ENCODE peak calls at places on chromosomes 16 and 17, in five cellular contexts. Z is H9, F is neuronal stem cell, H is trophoblast cell, L is H1. K is an unnamed sample.

GRCh38 chr17:82892869-82893565 is 53.2 kb upstream of the ZNF750 start:
- DNase-seq in H (no peak), F (no peak), L (no peak), Z (no peak), K (no peak)

GRCh38 chr17:39867084-39867890 is 715 bp upstream of the ZPBP2 start:
- DNase-seq in Z (no peak), H (no peak), F (no peak), L (no peak), K (no peak)

GRCh38 chr16:90018297-90019200 is 707 bp downstream of the DBNDD1 start:
- DNase-seq in H (peak), L (no peak), F (no peak), Z (peak), K (no peak)

GRCh38 chr16:4419402-4419801 is 3.0 kb upstream of the CORO7 start:
- DNase-seq in Z (no peak), H (no peak), L (no peak), F (no peak), K (no peak)

GRCh38 chr16:58026139-58026704 is 668 bp downstream of the MMP15 start:
- DNase-seq in H (peak), L (no peak), F (peak), Z (no peak), K (peak)

GRCh38 chr16:77211880-77212735 is 12.9 kb downstream of the SYCE1L start:
- DNase-seq in Z (peak), H (peak), L (peak), F (peak), K (peak)

GRCh38 chr17:56987283-56987834 is 9.4 kb downstream of the SCPEP1 start:
- DNase-seq in L (no peak), H (no peak), F (no peak), Z (no peak), K (no peak)

GRCh38 chr16:77172964-77173363 is 18.0 kb upstream of the MON1B start:
- DNase-seq in Z (no peak), F (no peak), H (no peak), L (no peak), K (no peak)

GRCh38 chr17:82012482-82013295 is 10.0 kb downstream of the CENPX start:
- DNase-seq in Z (no peak), L (no peak), H (peak), F (no peak), K (peak)

GRCh38 chr17:79859676-79860615 is 20.7 kb upstream of the CBX4 start:
- DNase-seq in L (no peak), H (no peak), F (no peak), Z (no peak), K (no peak)

DNA sequence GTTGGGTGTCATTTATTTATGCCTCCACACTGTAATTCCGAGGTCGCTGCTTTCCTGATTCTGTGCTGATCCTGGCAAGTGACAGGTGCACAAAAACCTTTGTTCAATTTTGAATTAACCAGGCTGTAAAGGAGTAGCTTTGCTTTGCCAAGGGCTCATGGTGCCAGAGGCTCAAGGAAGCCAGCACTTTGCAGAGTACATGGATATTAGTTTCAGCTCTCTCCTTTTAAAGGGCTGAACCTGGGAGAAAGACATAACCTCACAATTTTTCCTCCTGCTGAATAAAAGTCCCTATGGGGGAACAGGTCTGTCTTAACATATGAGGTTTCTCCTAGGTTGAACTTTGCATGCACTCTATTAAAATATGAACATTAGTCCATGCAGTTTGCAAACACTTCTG is 227.6 kb upstream of the WSB1 start:
- DNase-seq in L (no peak), Z (no peak), H (no peak), F (no peak), K (no peak)
- H2BK12ac ChIP-seq in L (no peak), Z (no peak), H (no peak), F (no peak), K (no peak)

GRCh38 chr17:8868092-8868491 is 618 bp upstream of the PIK3R6 start:
- DNase-seq in F (no peak), Z (no peak), L (no peak), H (no peak), K (no peak)
- H2AFZ ChIP-seq in F (no peak), Z (no peak), L (no peak), H (no peak), K (no peak)

GRCh38 chr16:85667261-85667660 is 21.5 kb downstream of the GINS2 start:
- DNase-seq in L (no peak), H (no peak), F (no peak), Z (no peak), K (no peak)
- H2BK12ac ChIP-seq in L (no peak), H (no peak), F (no peak), Z (no peak), K (no peak)

GRCh38 chr16:19380316-19380715 is 37.4 kb upstream of the TMC5 start:
- DNase-seq in H (no peak), F (no peak), L (no peak), Z (no peak), K (no peak)
- H2AFZ ChIP-seq in H (no peak), F (no peak), L (peak), Z (no peak), K (no peak)

GRCh38 chr17:207775-208174 is 26.3 kb upstream of the DOC2B start:
- DNase-seq in F (no peak), H (no peak), Z (no peak), L (no peak), K (no peak)

GRCh38 chr17:208429-208828 is 27.0 kb upstream of the DOC2B start:
- DNase-seq in Z (no peak), H (no peak), L (no peak), F (no peak), K (no peak)

GRCh38 chr17:205176-205538 is 23.7 kb upstream of the DOC2B start:
- DNase-seq in F (no peak), Z (no peak), H (no peak), L (no peak), K (no peak)

GRCh38 chr17:205817-206216 is 24.4 kb upstream of the DOC2B start:
- DNase-seq in F (no peak), L (no peak), H (no peak), Z (no peak), K (no peak)

DNA sequence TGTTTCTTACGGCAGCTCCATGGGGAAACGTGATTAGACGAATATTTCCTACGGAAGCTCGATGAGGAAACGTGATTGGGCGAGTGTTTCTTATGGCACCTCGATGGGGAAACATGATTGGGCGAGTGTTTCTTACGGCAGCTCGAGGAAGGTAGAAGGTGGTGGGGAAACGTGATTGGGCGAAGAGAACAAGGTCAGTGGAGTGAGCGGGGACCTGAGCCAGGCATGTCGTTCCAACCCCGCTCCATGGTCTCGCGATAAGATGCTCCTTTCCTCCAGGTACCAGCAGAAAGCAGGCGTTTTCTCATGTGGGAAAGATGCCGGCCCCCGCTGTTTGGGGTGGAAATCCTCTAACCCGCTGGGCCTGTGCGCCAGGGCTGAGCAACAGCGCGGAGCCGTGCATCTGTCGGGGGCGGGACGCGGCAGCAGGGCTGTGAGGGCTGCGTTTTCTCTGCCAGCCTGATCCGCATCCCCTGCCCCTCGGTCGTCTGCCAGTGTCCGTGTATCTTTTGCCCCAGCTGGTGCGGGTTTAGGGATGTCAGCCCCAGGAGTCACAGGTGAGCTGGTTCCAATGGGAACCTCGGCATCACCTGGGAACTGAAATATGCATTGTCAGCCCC is 25.6 kb upstream of the DOC2B start:
- DNase-seq in L (no peak), H (no peak), F (no peak), Z (no peak), K (no peak)
- H2BK12ac ChIP-seq in L (no peak), H (no peak), F (no peak), Z (no peak), K (no peak)

DNA sequence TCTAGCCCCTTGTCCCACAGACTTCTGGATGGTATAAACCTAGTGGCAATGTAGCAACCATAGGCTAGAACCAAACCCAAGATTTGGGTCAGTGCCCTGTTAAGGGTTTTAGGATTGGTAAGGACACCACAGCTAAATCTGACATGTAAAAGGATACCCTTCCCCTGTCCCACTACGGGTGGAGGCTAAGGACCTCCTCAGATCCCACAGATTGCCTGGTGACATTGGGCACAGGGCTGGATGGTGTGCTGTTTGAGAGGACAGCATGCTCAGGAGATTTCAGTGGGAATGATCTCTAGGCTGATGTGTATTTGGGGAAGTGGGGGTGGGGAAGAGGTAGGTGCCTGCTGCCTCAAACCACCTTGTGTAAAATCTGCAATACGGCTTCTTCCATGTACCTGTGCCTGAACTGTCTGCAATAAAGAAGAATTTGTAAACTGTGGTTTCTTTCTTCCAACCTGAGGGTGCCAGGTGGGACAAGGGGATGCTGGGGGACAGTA is 671 bp upstream of the EDC4 start:
- DNase-seq in Z (no peak), H (no peak), F (no peak), L (no peak), K (no peak)
- H2AFZ ChIP-seq in Z (no peak), H (no peak), F (peak), L (peak), K (no peak)